ENCODE peak calls at places on chromosome 21, in nine cellular contexts. H is AG10803, S is anterior cingulate cortex, I is omental fat pad, W is iris pigment epithelial cell, K is GM04504, C is osteocyte, M is fibroblast of lung, L is hypothalamus. U is an unnamed sample.

GRCh38 chr21:32768530-32768929 is 3.0 kb downstream of the PAXBP1 start:
- DNase-seq in M (peak; percentile 30), L (no peak), H (no peak), I (no peak), C (no peak), K (no peak), S (no peak), W (no peak), U (no peak)

GRCh38 chr21:32645261-32646182 is 33.3 kb upstream of the CFAP298 start:
- DNase-seq in I (no peak), C (no peak), S (no peak), K (no peak), W (no peak), H (no peak), L (no peak), M (no peak), U (no peak)

GRCh38 chr21:38831526-38832467 is 26.1 kb downstream of the ETS2 start:
- DNase-seq in K (peak; percentile 87), M (peak; percentile 100), C (peak; percentile 49), S (no peak), L (no peak), W (peak; percentile 100), I (peak; percentile 84), H (peak; percentile 97), U (no peak)

GRCh38 chr21:20902998-20903397 is 95.2 kb upstream of the NCAM2 start:
- DNase-seq in L (no peak), C (no peak), K (no peak), H (no peak), M (no peak), W (no peak), I (no peak), S (no peak), U (no peak)

GRCh38 chr21:38669186-38669585 is 136.5 kb upstream of the ETS2 start:
- DNase-seq in K (no peak), W (peak; percentile 47), S (no peak), L (no peak), C (peak; percentile 46), H (peak; percentile 42), M (peak; percentile 37), I (no peak), U (peak; percentile 24)

GRCh38 chr21:15706686-15707085 is 23.1 kb upstream of the USP25 start:
- DNase-seq in K (peak; percentile 96), I (no peak), M (peak; percentile 92), W (peak; percentile 96), C (no peak), S (no peak), L (no peak), H (peak; percentile 97), U (no peak)

GRCh38 chr21:32270748-32271147 is 8.1 kb downstream of the MIS18A start:
- DNase-seq in I (no peak), H (no peak), K (no peak), M (no peak), W (no peak), S (no peak), L (no peak), C (no peak), U (no peak)

GRCh38 chr21:42193721-42194120 is 25.2 kb upstream of the ABCG1 start:
- DNase-seq in S (no peak), M (no peak), C (peak; percentile 76), W (no peak), K (no peak), L (no peak), I (no peak), H (no peak), U (no peak)

GRCh38 chr21:36217711-36218110 is 61.1 kb downstream of the DOP1B start:
- DNase-seq in S (no peak), M (no peak), K (no peak), I (no peak), C (no peak), L (no peak), H (no peak), W (no peak), U (no peak)

GRCh38 chr21:26597023-26597422 is 23.9 kb upstream of the CYYR1 start:
- DNase-seq in L (no peak), W (no peak), C (no peak), H (no peak), S (no peak), I (no peak), K (no peak), M (no peak), U (no peak)

GRCh38 chr21:45050361-45050785 is 24.0 kb upstream of the ADARB1 start:
- DNase-seq in K (no peak), L (no peak), S (no peak), I (no peak), C (no peak), M (peak; percentile 89), W (peak; percentile 46), H (peak; percentile 71), U (no peak)

GRCh38 chr21:29181799-29182470 is 51.5 kb downstream of the MAP3K7CL start:
- DNase-seq in C (no peak), L (no peak), H (peak; percentile 89), W (peak; percentile 95), I (no peak), M (peak; percentile 95), S (no peak), K (peak; percentile 70), U (peak; percentile 16)

GRCh38 chr21:43758132-43758619 is 17.9 kb downstream of the CSTB start:
- DNase-seq in M (peak; percentile 77), K (no peak), L (no peak), I (no peak), H (peak; percentile 49), W (peak; percentile 88), S (no peak), C (no peak), U (no peak)

GRCh38 chr21:14361958-14362357 is 21.0 kb downstream of the HSPA13 start:
- DNase-seq in I (no peak), K (no peak), H (no peak), M (peak; percentile 46), W (peak; percentile 58), L (no peak), S (no peak), C (no peak), U (no peak)

GRCh38 chr21:46643379-46644177 is 8.1 kb downstream of the PRMT2 start:
- DNase-seq in W (no peak), C (no peak), H (no peak), I (no peak), K (no peak), L (no peak), M (no peak), S (no peak), U (no peak)

GRCh38 chr21:44043613-44044012 is 31.5 kb downstream of the TRAPPC10 start:
- DNase-seq in W (no peak), H (no peak), C (no peak), M (no peak), I (no peak), L (no peak), S (no peak), K (no peak), U (no peak)

GRCh38 chr21:15130751-15131150 is 66.0 kb upstream of the NRIP1 start:
- DNase-seq in S (no peak), M (no peak), H (no peak), W (no peak), K (no peak), C (no peak), I (no peak), L (no peak), U (no peak)

GRCh38 chr21:29893687-29894086 is 46.1 kb downstream of the GRIK1 start:
- DNase-seq in L (no peak), W (no peak), I (no peak), S (no peak), M (no peak), C (no peak), H (no peak), K (no peak), U (no peak)

GRCh38 chr21:44487831-44488230 is 32.5 kb downstream of the LRRC3 start:
- DNase-seq in I (no peak), S (no peak), H (peak; percentile 12), M (peak; percentile 38), K (no peak), L (no peak), W (peak; percentile 50), C (no peak), U (no peak)

GRCh38 chr21:37866027-37866426 is 50.2 kb downstream of the KCNJ6 start:
- DNase-seq in I (no peak), M (no peak), K (no peak), L (no peak), S (no peak), C (peak; percentile 11), H (peak; percentile 38), W (peak; percentile 65), U (peak; percentile 5)

GRCh38 chr21:18340387-18340942 is 63.1 kb downstream of the TMPRSS15 start:
- DNase-seq in I (no peak), S (no peak), K (no peak), C (no peak), W (no peak), H (no peak), L (no peak), M (peak; percentile 7), U (no peak)

GRCh38 chr21:16169102-16169511 is 439.3 kb downstream of the USP25 start:
- DNase-seq in K (peak; percentile 49), L (no peak), C (no peak), M (peak; percentile 63), H (peak; percentile 64), I (no peak), W (peak; percentile 81), S (no peak), U (no peak)

GRCh38 chr21:25176637-25177412 is 430.5 kb downstream of the MRPL39 start:
- DNase-seq in K (no peak), C (no peak), W (peak; percentile 12), H (peak; percentile 1), S (no peak), L (no peak), I (no peak), M (peak; percentile 6), U (no peak)

GRCh38 chr21:26093094-26093493 is 77.5 kb downstream of the APP start:
- DNase-seq in C (no peak), K (no peak), W (peak; percentile 55), M (peak; percentile 34), I (no peak), H (no peak), S (no peak), L (no peak), U (no peak)

GRCh38 chr21:22791986-22792560 is 1793.9 kb downstream of the NCAM2 start:
- DNase-seq in H (peak; percentile 37), K (peak; percentile 4), L (no peak), W (peak; percentile 39), S (no peak), C (no peak), I (no peak), M (peak; percentile 65), U (peak; percentile 20)

GRCh38 chr21:15009964-15010363 is 54.8 kb downstream of the NRIP1 start:
- DNase-seq in M (peak; percentile 79), I (no peak), K (peak; percentile 11), W (peak; percentile 92), L (no peak), H (peak; percentile 66), C (no peak), S (no peak), U (no peak)

GRCh38 chr21:44700101-44701022 is 3.4 kb downstream of the KRTAP10-12 start:
- DNase-seq in L (no peak), M (no peak), W (no peak), S (no peak), I (no peak), K (no peak), H (no peak), C (peak; percentile 73), U (no peak)

GRCh38 chr21:35273331-35273730 is 224.2 kb upstream of the RUNX1 start:
- DNase-seq in K (no peak), W (no peak), M (no peak), L (no peak), I (no peak), H (no peak), C (no peak), S (no peak), U (no peak)

GRCh38 chr21:22763442-22763841 is 1765.2 kb downstream of the NCAM2 start:
- DNase-seq in C (no peak), M (no peak), H (no peak), S (no peak), L (no peak), I (no peak), K (no peak), W (no peak), U (no peak)

GRCh38 chr21:39317134-39318090 is 4.0 kb upstream of the BRWD1 start:
- DNase-seq in M (no peak), S (no peak), H (no peak), W (no peak), C (no peak), I (no peak), K (no peak), L (no peak), U (no peak)

U was measured in frontal cortex.